ENCODE peak calls at places on chromosomes 4 and X, in seven cellular contexts. L, T, Y, U, O, N and H are unnamed samples.

GRCh38 chr4:38365261-38365660 is 298.7 kb upstream of the KLF3 start:
- DNase-seq in O (no peak), L (no peak), Y (no peak), T (no peak), U (no peak), N (no peak), H (no peak)

GRCh38 chr4:88823058-88823919 is 125.7 kb upstream of the NAP1L5 start:
- DNase-seq in U (peak; percentile 26), N (no peak), Y (peak; percentile 18), T (peak; percentile 86), L (peak; percentile 99), O (peak; percentile 63), H (peak; percentile 82)

GRCh38 chr4:103046416-103047290 is 27.1 kb upstream of the SLC9B1 start:
- DNase-seq in U (no peak), N (no peak), O (peak; percentile 37), Y (peak; percentile 65), L (peak; percentile 67), T (no peak), H (peak; percentile 58)

GRCh38 chr4:111037591-111037990 is 414.7 kb upstream of the PITX2 start:
- DNase-seq in N (no peak), T (no peak), U (no peak), Y (no peak), O (no peak), L (no peak), H (no peak)

GRCh38 chrX:8284131-8284530 is 113.1 kb upstream of the VCX2 start:
- DNase-seq in T (no peak), U (no peak), L (no peak), N (no peak), Y (no peak), O (no peak), H (no peak)

GRCh38 chr4:15926486-15926885 is 12.1 kb downstream of the FGFBP1 start:
- DNase-seq in L (peak; percentile 64), O (no peak), Y (no peak), U (no peak), N (no peak), T (no peak), H (no peak)

GRCh38 chr4:7393491-7394183 is 41.1 kb downstream of the PSAPL1 start:
- DNase-seq in N (no peak), O (no peak), T (no peak), U (no peak), Y (no peak), L (no peak), H (no peak)

GRCh38 chr4:1683371-1683902 is 676 bp downstream of the FAM53A start:
- DNase-seq in N (no peak), T (no peak), L (peak; percentile 81), U (no peak), Y (peak; percentile 14), O (peak; percentile 42), H (peak; percentile 66)

GRCh38 chr4:1002131-1002630 is 9.0 kb upstream of the SLC26A1 start:
- DNase-seq in O (peak; percentile 62), T (no peak), L (peak; percentile 58), Y (no peak), N (no peak), U (no peak), H (peak; percentile 38)

GRCh38 chr4:70895846-70896435 is 6.2 kb upstream of the MOB1B start:
- DNase-seq in T (no peak), U (no peak), Y (no peak), O (no peak), L (no peak), N (no peak), H (no peak)

GRCh38 chr4:12884846-12885796 is 599.0 kb downstream of the RAB28 start:
- DNase-seq in O (peak; percentile 45), N (no peak), T (no peak), U (no peak), L (no peak), Y (no peak), H (no peak)

GRCh38 chr4:188657365-188657764 is 518.1 kb downstream of the TRIML1 start:
- DNase-seq in N (no peak), L (no peak), U (no peak), O (no peak), Y (no peak), T (no peak), H (no peak)

GRCh38 chr4:140252144-140252741 is 98.3 kb upstream of the MAML3 start:
- DNase-seq in Y (no peak), O (peak; percentile 48), T (no peak), L (peak; percentile 25), U (no peak), N (no peak), H (no peak)

GRCh38 chrX:153669174-153669890 is 4.3 kb downstream of the PNCK start:
- DNase-seq in U (peak; percentile 13), L (peak; percentile 23), T (no peak), Y (peak; percentile 71), N (no peak), O (no peak), H (peak; percentile 55)

GRCh38 chr4:83361416-83362196 is 27.0 kb upstream of the HPSE start:
- DNase-seq in N (no peak), L (no peak), T (no peak), Y (no peak), U (no peak), O (no peak), H (no peak)

GRCh38 chrX:149877157-149877556 is 3.8 kb upstream of the MAGEA8 start:
- DNase-seq in T (no peak), U (no peak), N (no peak), O (no peak), L (no peak), Y (no peak), H (no peak)

GRCh38 chr4:111991797-111992196 is 153.5 kb upstream of the FAM241A start:
- DNase-seq in L (peak; percentile 35), O (no peak), N (no peak), T (peak; percentile 75), U (no peak), Y (no peak), H (peak; percentile 73)

GRCh38 chrX:77519765-77520164 is 72.6 kb downstream of the FGF16 start:
- DNase-seq in N (no peak), L (no peak), O (no peak), U (no peak), Y (no peak), T (no peak), H (no peak)

GRCh38 chr4:33696066-33696465 is 2548.2 kb downstream of the ARAP2 start:
- DNase-seq in L (peak; percentile 57), U (no peak), O (no peak), Y (no peak), N (no peak), T (peak; percentile 18), H (no peak)

GRCh38 chr4:57499786-57500185 is 389.6 kb upstream of the IGFBP7 start:
- DNase-seq in L (no peak), O (no peak), Y (no peak), T (no peak), U (no peak), N (no peak), H (no peak)

GRCh38 chrX:149871940-149872339 is 9.0 kb upstream of the MAGEA8 start:
- DNase-seq in O (peak; percentile 62), N (peak; percentile 3), L (peak; percentile 2), U (peak; percentile 33), Y (peak; percentile 12), T (no peak), H (no peak)

GRCh38 chr4:7165874-7166201 is 26.5 kb upstream of the SORCS2 start:
- DNase-seq in U (no peak), L (no peak), O (no peak), Y (no peak), T (no peak), N (no peak), H (no peak)

GRCh38 chrX:48666649-48667048 is 16.9 kb upstream of the WAS start:
- DNase-seq in T (no peak), Y (no peak), N (no peak), L (no peak), O (no peak), U (no peak), H (no peak)

GRCh38 chr4:15414601-15415091 is 13.2 kb upstream of the C1QTNF7 start:
- DNase-seq in N (no peak), O (no peak), U (no peak), Y (no peak), T (no peak), L (peak; percentile 49), H (peak; percentile 43)

GRCh38 chrX:44343412-44343942 is at the start of gene EFHC2:
- DNase-seq in L (peak; percentile 34), N (no peak), Y (peak; percentile 22), O (peak; percentile 47), T (no peak), U (peak; percentile 12), H (peak; percentile 71)

GRCh38 chr4:76811604-76812412 is 86.1 kb downstream of the SOWAHB start:
- DNase-seq in Y (no peak), T (no peak), O (no peak), L (peak; percentile 66), N (no peak), U (no peak), H (peak; percentile 48)

GRCh38 chrX:134374910-134375309 is 85.1 kb upstream of the HPRT1 start:
- DNase-seq in N (no peak), O (no peak), T (no peak), L (no peak), U (no peak), Y (no peak), H (no peak)

GRCh38 chr4:89299153-89299789 is 8.3 kb downstream of the GPRIN3 start:
- DNase-seq in L (no peak), T (no peak), N (no peak), U (no peak), O (no peak), Y (no peak), H (no peak)

GRCh38 chr4:183996868-183997267 is 91.8 kb downstream of the STOX2 start:
- DNase-seq in O (no peak), N (no peak), U (no peak), T (no peak), Y (no peak), L (peak; percentile 53), H (no peak)

GRCh38 chrX:63513825-63514574 is 162.9 kb upstream of the SPIN4 start:
- DNase-seq in O (no peak), T (no peak), L (peak; percentile 81), U (no peak), N (no peak), Y (no peak), H (peak; percentile 57)

GRCh38 chr4:54165011-54165410 is 64.1 kb upstream of the PDGFRA start:
- DNase-seq in L (no peak), U (no peak), O (no peak), N (no peak), Y (no peak), T (no peak), H (no peak)